ENCODE peak calls at places on chromosomes 7 and 10, in seven cellular contexts. H is endothelial cell, L is GM20000, E is hepatocyte, O is progenitor cell of endocrine pancreas, P is foreskin fibroblast, T is breast epithelium. M is an unnamed sample.

GRCh38 chr7:2115739-2116065 is 117.0 kb downstream of the MAD1L1 start:
- DNase-seq in O (no peak), T (no peak), H (no peak), E (no peak), L (no peak), P (no peak), M (no peak)

GRCh38 chr7:27123021-27123476 is 7.5 kb downstream of the HOXA4 start:
- DNase-seq in L (no peak), E (no peak), O (no peak), P (no peak), H (no peak), T (peak), M (no peak)

GRCh38 chr7:5439209-5439571 is 15.6 kb upstream of the TNRC18 start:
- DNase-seq in P (no peak), L (no peak), O (no peak), H (no peak), T (no peak), E (no peak), M (no peak)

GRCh38 chr7:70752794-70753241 is 379.1 kb upstream of the GALNT17 start:
- DNase-seq in O (no peak), P (peak), H (no peak), T (no peak), L (no peak), E (no peak), M (no peak)

GRCh38 chr7:95989301-95989700 is 216.9 kb downstream of the DYNC1I1 start:
- DNase-seq in L (no peak), P (no peak), T (no peak), H (no peak), O (no peak), E (peak), M (no peak)

GRCh38 chr10:44089671-44090070 is 295.2 kb downstream of the CXCL12 start:
- DNase-seq in E (no peak), L (no peak), O (no peak), P (no peak), T (no peak), H (no peak), M (no peak)

GRCh38 chr7:45665172-45665571 is 91.0 kb downstream of the ADCY1 start:
- DNase-seq in P (no peak), T (no peak), H (no peak), E (no peak), O (no peak), L (no peak), M (no peak)

GRCh38 chr7:103958284-103958818 is 31.1 kb downstream of the RELN start:
- DNase-seq in T (no peak), P (no peak), O (no peak), E (no peak), H (no peak), L (no peak), M (no peak)

GRCh38 chr10:50512743-50513416 is 110.9 kb downstream of the SGMS1 start:
- DNase-seq in E (no peak), P (no peak), T (no peak), O (no peak), H (no peak), L (peak), M (no peak)

GRCh38 chr7:130371059-130371458 is 9.2 kb upstream of the CPA1 start:
- DNase-seq in H (no peak), L (no peak), E (no peak), O (no peak), T (no peak), P (peak), M (no peak)

GRCh38 chr7:85001493-85002345 is 185.1 kb downstream of the SEMA3D start:
- DNase-seq in T (no peak), H (no peak), E (no peak), O (no peak), P (no peak), L (no peak), M (no peak)

GRCh38 chr10:7475954-7476353 is 65.1 kb upstream of the SFMBT2 start:
- DNase-seq in H (no peak), O (no peak), P (no peak), T (no peak), E (no peak), L (no peak), M (no peak)

GRCh38 chr7:81268551-81268950 is 349.7 kb upstream of the SEMA3C start:
- DNase-seq in P (peak), L (no peak), H (no peak), T (no peak), O (no peak), E (no peak), M (no peak)

GRCh38 chr10:21742740-21743412 is 208.8 kb downstream of the MLLT10 start:
- DNase-seq in H (no peak), T (no peak), E (no peak), L (no peak), P (no peak), O (no peak), M (no peak)

GRCh38 chr7:152505606-152506005 is 69.8 kb upstream of the KMT2C start:
- DNase-seq in T (no peak), E (no peak), L (no peak), H (no peak), P (no peak), O (no peak), M (no peak)

GRCh38 chr7:105691029-105691691 is 109.9 kb upstream of the EFCAB10 start:
- DNase-seq in L (peak), E (no peak), H (no peak), T (no peak), O (no peak), P (peak), M (no peak)

GRCh38 chr7:70706204-70706603 is 425.7 kb upstream of the GALNT17 start:
- DNase-seq in L (no peak), T (no peak), E (no peak), P (no peak), O (no peak), H (no peak), M (no peak)

GRCh38 chr7:135756191-135756590 is 7.6 kb upstream of the FAM180A start:
- DNase-seq in H (no peak), T (no peak), O (no peak), L (no peak), E (no peak), P (no peak), M (no peak)

GRCh38 chr7:17256375-17256774 is 42.1 kb upstream of the AHR start:
- DNase-seq in E (no peak), O (no peak), H (no peak), L (no peak), T (no peak), P (no peak), M (no peak)

GRCh38 chr7:128777156-128778123 is 1.8 kb upstream of the OPN1SW start:
- DNase-seq in O (no peak), H (no peak), E (no peak), P (no peak), L (no peak), T (no peak), M (no peak)

GRCh38 chr7:128035712-128036111 is 4.5 kb upstream of the LRRC4 start:
- DNase-seq in E (no peak), O (no peak), H (no peak), P (peak), T (no peak), L (no peak), M (no peak)

GRCh38 chr7:28272461-28272877 is 91.9 kb upstream of the JAZF1 start:
- DNase-seq in E (peak), L (peak), O (no peak), T (no peak), P (peak), H (peak), M (peak)

GRCh38 chr7:134311807-134312206 is 4.9 kb downstream of the SLC35B4 start:
- DNase-seq in E (no peak), O (no peak), P (no peak), L (no peak), H (no peak), T (no peak), M (no peak)

GRCh38 chr7:112290065-112290464 is 83.6 kb downstream of the ZNF277 start:
- DNase-seq in O (no peak), P (peak), T (no peak), L (no peak), E (no peak), H (no peak), M (no peak)

GRCh38 chr7:86002858-86003257 is 640.9 kb upstream of the GRM3 start:
- DNase-seq in O (no peak), L (no peak), H (no peak), P (no peak), E (no peak), T (no peak), M (no peak)

GRCh38 chr7:120171406-120171805 is 101.6 kb upstream of the KCND2 start:
- DNase-seq in O (no peak), T (no peak), P (no peak), E (no peak), L (no peak), H (no peak), M (no peak)

GRCh38 chr10:105188737-105189463 is 547.8 kb downstream of the SORCS3 start:
- DNase-seq in L (no peak), T (no peak), O (no peak), E (peak), H (no peak), P (peak), M (no peak)

GRCh38 chr7:32506266-32507054 is 11.2 kb downstream of the AVL9 start:
- DNase-seq in P (peak), L (no peak), E (no peak), O (no peak), H (no peak), T (no peak), M (no peak)

GRCh38 chr10:89206402-89207180 is 526 bp downstream of the CH25H start:
- DNase-seq in T (peak), O (no peak), H (peak), P (peak), L (peak), E (no peak), M (peak)

GRCh38 chr10:100009283-100009792 is 409 bp downstream of the DNMBP start:
- DNase-seq in E (peak), O (no peak), L (no peak), H (peak), T (no peak), P (peak), M (peak)

GRCh38 chr10:131975003-131975402 is 6.7 kb downstream of the BNIP3 start:
- DNase-seq in H (no peak), L (no peak), T (no peak), P (no peak), O (no peak), E (no peak), M (no peak)

GRCh38 chr7:151871904-151872303 is 5.0 kb downstream of the PRKAG2 start:
- DNase-seq in H (no peak), P (no peak), E (no peak), L (no peak), O (no peak), T (no peak), M (no peak)

GRCh38 chr10:72062341-72062740 is 26.0 kb downstream of the SPOCK2 start:
- DNase-seq in E (no peak), L (no peak), H (no peak), O (no peak), P (no peak), T (no peak), M (no peak)

GRCh38 chr7:1950623-1951523 is 280.8 kb downstream of the ELFN1 start:
- DNase-seq in O (no peak), P (no peak), H (no peak), T (no peak), L (no peak), E (no peak), M (no peak)

GRCh38 chr7:30143748-30144251 is 9.0 kb downstream of the MTURN start:
- DNase-seq in T (peak), P (peak), E (no peak), L (no peak), O (no peak), H (no peak), M (no peak)

GRCh38 chr10:108597031-108597430 is 1326.3 kb downstream of the XPNPEP1 start:
- DNase-seq in P (peak), L (no peak), E (no peak), T (no peak), H (no peak), O (no peak), M (no peak)

GRCh38 chr10:96756111-96756903 is 36.0 kb upstream of the PIK3AP1 start:
- DNase-seq in L (peak), O (no peak), E (no peak), H (no peak), T (no peak), P (no peak), M (no peak)

GRCh38 chr10:74738543-74738942 is 87.9 kb upstream of the KAT6B start:
- DNase-seq in L (no peak), P (no peak), E (no peak), O (no peak), T (no peak), H (no peak), M (no peak)

GRCh38 chr10:132707121-132707775 is 78.7 kb downstream of the NKX6-2 start:
- DNase-seq in P (no peak), H (no peak), T (no peak), L (no peak), E (no peak), O (no peak), M (no peak)

DNA sequence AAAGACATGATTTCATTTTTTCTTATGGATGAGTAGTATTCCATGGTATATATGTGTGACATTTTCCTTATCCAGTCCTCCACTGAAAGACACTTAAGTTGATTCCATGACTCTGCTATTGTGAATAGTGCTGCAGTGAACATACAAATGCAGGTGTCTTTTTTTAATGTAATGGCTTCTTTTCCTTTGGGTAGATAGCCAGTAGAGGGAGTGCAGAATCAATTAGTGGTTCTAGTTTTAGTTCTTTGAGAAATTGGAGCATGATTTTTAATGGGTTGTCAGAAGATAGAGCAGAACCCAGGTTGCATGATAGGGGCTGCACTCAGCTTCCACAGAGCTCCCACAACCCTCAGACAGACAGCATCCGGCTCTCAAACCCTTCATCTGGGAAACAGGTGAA is 152.9 kb upstream of the PLXDC2 start:
- DNase-seq in H (no peak), O (no peak), L (no peak), P (no peak), E (no peak), T (no peak), M (no peak)
- TF ChIP-seq CTCF in H (peak), O (no peak), L (no peak), P (no peak), E (no peak), T (no peak), M (no peak)

DNA sequence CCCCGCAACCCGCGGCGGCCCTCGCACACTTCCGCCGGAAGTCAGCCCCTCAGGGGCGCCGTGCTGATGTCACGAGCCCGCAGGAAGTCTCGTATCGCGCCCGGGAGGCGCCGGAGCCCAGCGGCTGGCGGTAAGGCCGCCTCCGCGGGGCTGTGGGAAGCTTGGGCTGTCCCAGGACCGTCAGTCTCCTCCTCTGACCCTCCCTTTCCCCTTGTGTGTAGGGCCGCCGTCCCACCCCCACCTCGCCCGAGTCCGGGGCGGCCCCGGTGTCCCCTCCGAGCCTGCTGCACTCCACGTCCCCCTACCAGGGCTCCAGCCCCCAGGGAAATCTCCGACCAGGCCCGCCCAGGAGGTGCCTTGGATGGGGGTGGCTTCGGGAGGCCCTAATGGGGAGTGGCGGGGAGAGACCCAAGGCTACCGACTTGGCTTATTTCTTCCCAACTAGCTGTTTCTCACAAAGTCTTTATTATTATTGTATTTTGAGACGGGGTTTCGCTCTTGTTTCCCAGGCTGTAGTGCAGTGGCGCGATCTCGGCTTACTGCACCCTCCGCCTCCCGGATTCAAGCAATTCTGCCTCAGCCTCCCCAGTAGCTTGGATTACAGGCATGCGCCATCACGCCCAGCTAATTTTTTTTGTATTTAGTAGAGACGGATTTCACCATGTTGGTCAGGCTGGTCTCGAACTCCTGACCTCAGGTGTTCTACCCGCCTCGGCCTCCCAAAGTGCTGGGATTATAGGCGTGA is at the start of gene ZDHHC4:
- DNase-seq in E (peak), L (peak), H (peak), P (peak), T (peak), O (peak), M (peak)
- TF ChIP-seq CTCF in E (no peak), L (no peak), H (no peak), P (no peak), T (no peak), O (no peak), M (no peak)

GRCh38 chr10:43078175-43078985 is 1.5 kb downstream of the RET start:
- DNase-seq in L (peak), E (no peak), P (no peak), H (no peak), T (no peak), O (no peak), M (no peak)

GRCh38 chr10:43079823-43080222 is 3.0 kb downstream of the RET start:
- DNase-seq in P (no peak), O (no peak), T (no peak), E (no peak), L (no peak), H (no peak), M (no peak)

GRCh38 chr10:43077421-43078171 is 727 bp downstream of the RET start:
- DNase-seq in O (no peak), T (no peak), L (peak), E (no peak), P (peak), H (no peak), M (no peak)

GRCh38 chr10:43076876-43077420 is at the start of gene RET:
- DNase-seq in O (no peak), H (peak), T (no peak), L (peak), P (peak), E (peak), M (no peak)

GRCh38 chr10:43078986-43079273 is 2.1 kb downstream of the RET start:
- DNase-seq in T (no peak), H (peak), P (peak), E (peak), O (peak), L (peak), M (peak)
- TF ChIP-seq CTCF in T (no peak), H (peak), P (peak), E (peak), O (peak), L (peak), M (peak)

DNA sequence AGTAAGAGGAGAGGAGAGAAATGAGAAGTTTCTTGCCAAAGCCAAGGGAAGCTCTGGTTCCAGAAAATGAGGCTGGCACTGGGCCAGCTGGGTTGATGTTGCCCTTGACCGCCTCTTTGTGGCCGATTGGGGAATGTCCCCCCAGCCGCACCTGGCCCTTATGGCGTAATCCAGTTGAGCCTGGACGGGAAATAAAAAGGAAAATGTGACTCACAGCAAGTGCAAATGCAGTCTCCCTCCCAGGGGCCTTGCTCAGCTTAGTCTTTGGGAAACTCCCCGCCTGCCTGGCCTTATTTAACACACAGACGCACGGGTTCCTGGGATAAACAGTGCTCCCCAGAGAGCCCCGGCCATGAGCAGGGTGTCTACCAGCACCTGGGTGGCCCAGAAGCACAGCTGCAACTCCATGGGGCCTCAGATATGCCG is 174.8 kb downstream of the KIAA1217 start:
- DNase-seq in E (peak), H (peak), T (peak), P (peak), L (peak), O (peak), M (no peak)
- TF ChIP-seq CTCF in E (peak), H (peak), T (peak), P (peak), L (no peak), O (peak), M (peak)

DNA sequence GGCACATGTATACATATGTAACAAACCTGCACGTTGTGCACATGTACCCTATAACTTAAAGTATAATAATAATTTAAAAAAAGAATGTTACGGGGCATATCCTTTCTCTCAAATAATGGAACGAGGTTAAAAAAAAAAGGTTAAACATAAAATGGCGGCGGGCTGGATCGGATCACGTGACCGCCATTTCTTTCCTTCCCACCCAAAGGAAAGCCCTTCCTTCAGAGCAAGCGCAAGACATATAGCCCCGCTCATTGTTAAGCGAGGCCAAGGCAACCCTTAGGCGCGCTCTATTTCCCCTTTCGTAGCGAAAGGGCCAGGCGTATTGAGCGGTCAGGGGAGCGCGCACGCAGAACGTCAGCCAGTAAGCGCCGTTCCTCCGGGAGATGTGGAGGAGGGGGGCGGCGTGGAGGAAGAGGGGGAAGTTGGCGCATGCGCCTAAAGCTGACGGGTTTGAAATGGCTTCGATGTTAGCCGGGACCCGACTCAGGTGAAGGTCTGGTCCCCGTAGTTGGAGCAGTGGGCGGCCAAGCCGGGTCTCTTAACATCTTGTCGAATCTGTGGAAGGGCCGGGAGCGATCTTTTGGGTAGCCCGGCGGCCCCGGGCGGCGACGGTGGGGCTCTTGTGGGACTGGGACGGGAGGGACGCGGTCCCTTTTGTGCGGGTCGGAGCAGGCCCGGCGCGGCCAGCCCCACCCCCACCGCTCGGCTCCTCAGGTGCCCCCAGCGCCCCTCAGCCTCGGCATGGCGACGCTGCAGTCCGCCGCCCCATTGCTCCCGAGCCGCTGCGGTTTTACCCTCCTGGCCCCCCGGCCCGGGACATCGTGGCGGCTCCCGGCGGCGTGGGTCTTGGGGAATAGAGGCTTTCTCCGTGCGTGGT is at the start of gene CCAR1:
- DNase-seq in L (peak), P (peak), E (peak), H (peak), T (peak), O (peak), M (peak)
- TF ChIP-seq CTCF in L (no peak), P (no peak), E (no peak), H (no peak), T (no peak), O (no peak), M (no peak)

GRCh38 chr10:24418532-24418931 is 209.6 kb downstream of the KIAA1217 start:
- DNase-seq in O (no peak), L (no peak), E (no peak), T (no peak), P (peak), H (no peak), M (no peak)
- TF ChIP-seq CTCF in O (no peak), L (no peak), E (no peak), T (no peak), P (no peak), H (no peak), M (peak)